ENCODE peak calls at places on chromosome 3, in four cellular contexts. I is CD8-positive, alpha-beta T cell; E is tibial artery; R is lung. Y is an unnamed sample.

GRCh38 chr3:58383904-58384303 is 49.7 kb downstream of the PDHB start:
- DNase-seq in I (no peak), E (peak; percentile 42), R (peak; percentile 29), Y (no peak)

GRCh38 chr3:122936335-122936734 is 91.2 kb downstream of the SEMA5B start:
- DNase-seq in I (no peak), E (no peak), R (no peak), Y (no peak)

GRCh38 chr3:62374375-62374876 is 1.1 kb upstream of the FEZF2 start:
- DNase-seq in I (no peak), E (no peak), R (no peak), Y (no peak)

GRCh38 chr3:186003610-186004009 is 65.8 kb upstream of the TRA2B start:
- DNase-seq in I (no peak), E (no peak), R (no peak), Y (no peak)

GRCh38 chr3:189512824-189513223 is 118.4 kb upstream of the TP63 start:
- DNase-seq in I (no peak), E (no peak), R (no peak), Y (no peak)

GRCh38 chr3:152488449-152488848 is 219.7 kb downstream of the MBNL1 start:
- DNase-seq in I (no peak), E (no peak), R (no peak), Y (no peak)

GRCh38 chr3:169052465-169053302 is 610.8 kb downstream of the MECOM start:
- DNase-seq in I (no peak), E (no peak), R (no peak), Y (no peak)

GRCh38 chr3:138690036-138690435 is 81.5 kb downstream of the FAIM start:
- DNase-seq in I (no peak), E (no peak), R (no peak), Y (no peak)

GRCh38 chr3:93843981-93844380 is 129.7 kb downstream of the PROS1 start:
- DNase-seq in I (no peak), E (peak; percentile 29), R (no peak), Y (no peak)

GRCh38 chr3:4303187-4304123 is at the start of gene SETMAR:
- DNase-seq in I (peak; percentile 82), E (peak; percentile 95), R (peak; percentile 84), Y (peak; percentile 97)

GRCh38 chr3:99875573-99875924 is 57.9 kb downstream of the CMSS1 start:
- DNase-seq in I (no peak), E (no peak), R (no peak), Y (no peak)

GRCh38 chr3:143158549-143158988 is 39.0 kb downstream of the CHST2 start:
- DNase-seq in I (no peak), E (no peak), R (no peak), Y (no peak)

GRCh38 chr3:32313723-32314473 is 75.4 kb downstream of the CMTM8 start:
- DNase-seq in I (peak; percentile 30), E (no peak), R (no peak), Y (no peak)

GRCh38 chr3:12154151-12154550 is 4.6 kb downstream of the TIMP4 start:
- DNase-seq in I (no peak), E (no peak), R (no peak), Y (no peak)

GRCh38 chr3:169453256-169454059 is 210.1 kb downstream of the MECOM start:
- DNase-seq in I (no peak), E (no peak), R (no peak), Y (no peak)

GRCh38 chr3:89851974-89852621 is 744.7 kb downstream of the EPHA3 start:
- DNase-seq in I (no peak), E (no peak), R (no peak), Y (no peak)

GRCh38 chr3:170007031-170007663 is 30.6 kb upstream of the GPR160 start:
- DNase-seq in I (peak; percentile 20), E (peak; percentile 35), R (peak; percentile 50), Y (no peak)

GRCh38 chr3:9778102-9778501 is 8.4 kb upstream of the CAMK1 start:
- DNase-seq in I (no peak), E (no peak), R (no peak), Y (no peak)

GRCh38 chr3:194326192-194327029 is 24.7 kb downstream of the CPN2 start:
- DNase-seq in I (no peak), E (no peak), R (no peak), Y (no peak)

GRCh38 chr3:166743463-166744134 is 636.5 kb downstream of the ZBBX start:
- DNase-seq in I (no peak), E (no peak), R (no peak), Y (no peak)
- H3K4me3 ChIP-seq in I (no peak overlapping the region), E (no peak overlapping the region), R (no peak overlapping the region), Y (no peak overlapping the region)

DNA sequence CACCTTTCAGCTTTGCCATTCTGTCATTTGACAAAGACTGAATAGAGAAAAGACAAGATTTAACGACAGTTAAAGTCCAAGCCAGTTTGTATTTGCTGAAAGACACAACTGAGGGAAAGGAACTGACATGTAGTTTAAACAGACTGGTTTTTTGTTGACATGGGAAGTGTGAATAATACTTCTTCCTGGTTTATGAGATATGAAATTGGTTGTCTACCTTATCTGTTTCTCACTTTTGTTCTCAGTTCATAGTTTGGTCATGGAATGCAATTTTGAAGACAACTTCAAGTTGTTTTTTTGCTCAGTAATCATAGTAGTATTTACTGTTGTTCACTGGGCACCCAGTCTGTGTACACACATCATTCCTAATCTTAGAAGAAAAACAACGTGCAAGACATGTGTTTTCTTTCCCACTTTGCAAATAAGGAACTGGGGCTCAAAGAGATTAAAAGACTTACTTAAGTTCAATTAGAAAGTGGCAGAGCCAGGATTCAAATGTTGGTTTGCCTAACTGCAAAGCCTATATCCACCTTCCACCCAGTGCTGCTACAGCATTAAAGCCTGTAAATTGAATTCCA is 103.5 kb downstream of the LPP start:
- DNase-seq in I (no peak), E (no peak), R (no peak), Y (no peak)
- H3K4me1 ChIP-seq in I (no peaks in the 10 kb centered on the region), E (no peaks in the 10 kb centered on the region), R (peaks cover 7% of the 10 kb centered on the region), Y (peaks cover 19% of the 10 kb centered on the region)

DNA sequence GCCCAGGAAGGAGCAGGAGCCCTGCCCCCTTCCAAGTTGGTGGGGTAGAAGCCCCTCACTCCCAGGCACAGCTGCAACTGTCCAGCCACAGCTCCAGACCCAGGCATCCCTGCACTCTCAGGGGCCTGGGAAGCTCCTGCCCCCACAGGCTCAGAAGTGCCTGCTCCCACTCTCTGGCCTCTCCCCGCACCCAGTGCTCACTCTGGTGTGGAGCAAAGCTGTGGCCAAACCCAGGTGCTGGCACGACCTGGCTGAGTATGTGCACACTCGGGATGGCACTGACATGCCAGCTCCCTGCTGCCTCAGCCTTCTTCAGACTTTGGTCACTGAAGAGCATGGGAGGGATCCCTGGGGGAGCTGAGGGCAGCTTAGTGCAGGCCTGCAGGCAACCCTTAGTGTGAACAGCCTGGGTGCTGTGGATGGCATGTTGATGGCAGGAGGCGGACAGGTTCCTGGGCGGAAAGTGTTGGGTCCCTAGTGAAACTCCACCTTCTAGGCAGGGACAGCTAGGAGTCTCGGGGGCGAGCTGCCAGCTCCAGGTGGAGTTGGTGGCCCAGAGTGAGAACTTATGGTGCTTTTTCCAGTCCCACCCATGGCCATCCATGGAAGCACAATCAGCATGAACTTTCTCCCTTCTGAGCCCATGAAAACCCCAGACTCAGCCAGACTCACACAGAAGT is 489.2 kb upstream of the ROBO2 start:
- DNase-seq in I (no peak), E (no peak), R (no peak), Y (no peak)
- H3K4me3 ChIP-seq in I (no peak overlapping the region), E (no peak overlapping the region), R (no peak overlapping the region), Y (no peak overlapping the region)

GRCh38 chr3:141242035-141242721 is 10.6 kb downstream of the PXYLP1 start:
- DNase-seq in I (no peak), E (peak; percentile 55), R (no peak), Y (no peak)
- H3K4me1 ChIP-seq in I (peaks cover 50% of the 10 kb centered on the region), E (no peaks in the 10 kb centered on the region), R (peaks cover 12% of the 10 kb centered on the region), Y (peaks cover 31% of the 10 kb centered on the region)

DNA sequence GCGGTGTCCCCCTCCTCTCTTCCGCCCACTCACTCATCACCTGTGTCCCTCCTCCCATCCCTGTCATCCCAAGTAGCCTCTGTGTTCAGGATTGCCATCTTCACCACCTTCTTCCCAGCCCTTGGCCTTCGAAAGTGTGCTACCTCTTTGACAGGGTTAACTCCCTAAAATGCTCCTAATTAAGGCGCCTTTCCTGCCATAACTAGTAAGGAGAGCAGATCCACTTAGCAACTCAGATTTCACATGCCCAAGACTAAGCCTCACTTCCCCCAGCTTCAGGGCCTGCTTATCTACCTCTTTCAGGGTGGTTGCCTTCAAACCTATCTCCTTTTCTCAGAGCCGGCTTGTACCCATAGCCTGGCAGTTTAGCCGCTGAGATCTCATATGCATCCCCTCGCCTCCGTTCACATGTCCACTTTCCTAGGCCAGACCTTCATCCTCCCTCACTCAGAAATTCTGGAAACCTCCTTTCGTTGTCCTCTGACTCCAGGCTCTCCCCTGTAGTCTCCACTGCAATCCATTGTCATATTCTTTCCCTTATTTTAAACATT is 953 bp upstream of the FSTL1 start:
- DNase-seq in I (no peak), E (no peak), R (no peak), Y (no peak)
- H3K4me3 ChIP-seq in I (no peak overlapping the region), E (peak overlapping the region; percentile 89), R (no peak overlapping the region), Y (peak overlapping the region; percentile 87)

DNA sequence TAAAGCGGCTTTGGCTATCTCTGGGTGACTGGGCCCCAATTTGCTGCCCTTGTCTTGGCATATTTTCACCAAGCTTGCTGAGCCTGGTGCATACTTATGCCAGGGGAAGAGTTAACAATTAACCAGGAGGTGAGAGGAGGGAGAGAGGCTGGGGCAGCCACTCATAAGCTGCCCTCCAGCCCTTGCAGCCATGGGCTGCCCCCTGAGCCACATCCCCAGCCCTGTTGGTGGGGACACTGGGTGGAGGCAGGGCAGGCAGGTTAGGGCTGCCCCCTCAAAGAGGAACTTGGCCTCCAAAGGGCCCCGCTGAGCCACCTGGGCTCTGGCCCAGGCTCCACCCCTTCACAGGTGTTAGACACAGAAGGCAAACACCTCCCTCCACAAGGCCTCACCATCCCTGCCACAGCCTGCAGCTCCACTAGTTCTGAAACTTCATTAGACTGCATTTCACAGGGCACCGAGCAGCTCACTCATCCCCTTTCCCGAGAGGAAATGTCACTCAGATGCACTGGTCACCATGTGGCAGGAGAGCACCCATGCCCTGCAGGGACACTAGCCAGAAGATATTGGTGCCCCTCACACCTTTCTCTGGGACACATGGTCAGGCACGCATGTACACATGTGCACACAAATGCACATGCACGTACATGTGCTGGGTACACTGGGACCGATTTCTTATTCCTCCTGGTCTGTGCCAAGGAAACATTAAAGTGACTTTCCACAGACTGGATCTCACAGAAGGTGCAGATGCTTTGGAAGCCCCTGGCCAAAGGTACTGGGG is 20.2 kb downstream of the AMOTL2 start:
- DNase-seq in I (no peak), E (no peak), R (peak; percentile 49), Y (no peak)
- H3K4me1 ChIP-seq in I (no peaks in the 10 kb centered on the region), E (peaks cover 11% of the 10 kb centered on the region), R (peaks cover 51% of the 10 kb centered on the region), Y (peaks cover 54% of the 10 kb centered on the region)